ENCODE peak calls at places on chromosome 7, in five cellular contexts. N, S, C, F and T are unnamed samples. For H3K4me1, the result is how much of the 10 kb centered on the place peaks cover.

GRCh38 chr7:108581655-108582491 is 12.2 kb downstream of the DNAJB9 start:
- DNase-seq in N (no peak), S (no peak), C (no peak), F (no peak), T (no peak)

GRCh38 chr7:22216832-22217475 is 140.0 kb downstream of the RAPGEF5 start:
- DNase-seq in N (no peak), S (no peak), C (no peak), F (no peak), T (no peak)

GRCh38 chr7:105353752-105354328 is 34.9 kb downstream of the SRPK2 start:
- DNase-seq in N (peak), S (peak), C (no peak), F (peak), T (no peak)

GRCh38 chr7:101017099-101017777 is 2.6 kb upstream of the MUC17 start:
- DNase-seq in N (peak), S (peak), C (peak), F (peak), T (peak)

GRCh38 chr7:143334244-143334643 is 18.3 kb downstream of the CLCN1 start:
- DNase-seq in N (no peak), S (no peak), C (no peak), F (no peak), T (no peak)

GRCh38 chr7:101743241-101743994 is 74.0 kb upstream of the CUX1 start:
- DNase-seq in N (peak), S (peak), C (peak), F (no peak), T (peak)

GRCh38 chr7:37342170-37342569 is 106.5 kb downstream of the ELMO1 start:
- DNase-seq in N (no peak), S (no peak), C (no peak), F (no peak), T (no peak)

GRCh38 chr7:47420117-47420780 is 161.7 kb downstream of the TNS3 start:
- DNase-seq in N (no peak), S (no peak), C (no peak), F (no peak), T (no peak)

GRCh38 chr7:73308665-73309214 is at the start of gene NSUN5:
- DNase-seq in N (peak), S (peak), C (peak), F (peak), T (peak)

GRCh38 chr7:33423646-33424020 is 294.3 kb downstream of the BBS9 start:
- DNase-seq in N (no peak), S (no peak), C (no peak), F (no peak), T (no peak)

GRCh38 chr7:111836592-111836991 is 274.3 kb upstream of the IMMP2L start:
- DNase-seq in N (no peak), S (no peak), C (no peak), F (no peak), T (no peak)

GRCh38 chr7:130982651-130983050 is 248.6 kb upstream of the KLF14 start:
- DNase-seq in N (no peak), S (no peak), C (no peak), F (no peak), T (no peak)
- H3K4me1 ChIP-seq in N (half or more), S (under half), C (under half), F (half or more), T (under half)

GRCh38 chr7:156105337-156106106 is 293.3 kb upstream of the SHH start:
- DNase-seq in N (no peak), S (no peak), C (no peak), F (no peak), T (no peak)

GRCh38 chr7:156099085-156099484 is 286.8 kb upstream of the SHH start:
- DNase-seq in N (no peak), S (no peak), C (no peak), F (no peak), T (no peak)

GRCh38 chr7:156102267-156102666 is 290.0 kb upstream of the SHH start:
- DNase-seq in N (no peak), S (no peak), C (no peak), F (no peak), T (no peak)

GRCh38 chr7:156104501-156105336 is 292.5 kb upstream of the SHH start:
- DNase-seq in N (no peak), S (no peak), C (no peak), F (no peak), T (no peak)

DNA sequence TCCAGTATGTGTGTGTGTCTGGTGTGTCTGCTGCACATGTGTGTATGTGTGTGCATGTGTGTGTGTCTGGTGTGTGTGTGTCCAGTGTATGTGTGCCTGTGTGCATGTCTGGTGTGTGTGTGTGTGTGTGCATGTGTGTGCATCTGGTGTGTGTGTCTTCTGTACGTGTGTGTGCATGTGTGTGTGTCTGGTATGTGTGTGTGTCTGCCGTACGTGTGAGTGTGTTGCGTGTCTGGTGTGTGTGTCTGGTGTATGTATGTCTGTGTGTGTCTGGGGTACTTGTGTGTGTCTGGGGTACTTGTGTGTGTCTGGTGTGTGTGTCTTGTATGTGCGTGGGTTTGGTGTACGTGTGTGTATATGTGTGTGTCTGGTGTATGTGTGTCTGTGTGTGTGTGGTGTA is 289.1 kb upstream of the SHH start:
- DNase-seq in N (no peak), S (no peak), C (no peak), F (no peak), T (no peak)
- TF ChIP-seq CTCF in N (no peak), S (no peak), C (no peak), F (no peak), T (no peak)

GRCh38 chr7:81201188-81201587 is 282.3 kb upstream of the SEMA3C start:
- DNase-seq in N (no peak), S (no peak), C (no peak), F (no peak), T (no peak)
- H3K4me1 ChIP-seq in N (under half), S (under half), C (under half), F (under half), T (under half)

DNA sequence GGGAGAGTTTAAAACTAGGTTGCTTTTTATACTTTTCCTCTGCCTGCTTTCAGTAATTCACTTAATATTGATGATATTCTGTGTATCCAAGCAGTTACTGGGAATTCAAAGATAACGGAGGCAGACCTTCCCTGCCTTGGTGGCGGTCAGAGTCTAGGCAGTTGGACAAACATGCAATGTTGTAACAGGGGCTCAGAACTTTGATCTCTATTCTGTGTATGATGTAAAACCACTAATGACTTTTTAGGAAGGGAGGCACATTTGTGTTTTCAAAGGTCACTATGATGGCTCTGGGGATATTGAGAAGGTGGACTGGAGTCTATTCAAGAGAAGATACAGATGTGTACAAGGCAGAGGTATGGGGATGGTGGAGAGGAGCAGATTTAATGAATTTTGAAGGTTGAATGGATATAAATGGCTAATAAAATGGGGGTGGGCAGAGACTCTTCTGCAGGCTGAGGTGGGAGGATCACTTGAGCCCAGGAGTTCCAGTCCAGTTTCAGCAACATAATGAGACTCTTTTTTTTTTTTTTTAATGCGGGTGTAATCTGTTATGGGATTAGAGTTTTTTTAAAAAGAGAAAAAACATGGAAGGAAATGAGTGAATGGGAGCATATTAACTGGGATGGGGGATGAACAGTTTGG is 5.7 kb upstream of the PON2 start:
- DNase-seq in N (no peak), S (no peak), C (no peak), F (no peak), T (no peak)
- TF ChIP-seq CTCF in N (no peak), S (no peak), C (no peak), F (no peak), T (no peak)

GRCh38 chr7:1925973-1926907 is 256.2 kb downstream of the ELFN1 start:
- DNase-seq in N (peak), S (no peak), C (no peak), F (no peak), T (no peak)

GRCh38 chr7:1926908-1927306 is 256.8 kb downstream of the ELFN1 start:
- DNase-seq in N (no peak), S (no peak), C (no peak), F (no peak), T (no peak)

GRCh38 chr7:1927942-1928341 is 257.9 kb downstream of the ELFN1 start:
- DNase-seq in N (no peak), S (no peak), C (no peak), F (no peak), T (no peak)

GRCh38 chr7:1930381-1931065 is 260.4 kb downstream of the ELFN1 start:
- DNase-seq in N (no peak), S (no peak), C (no peak), F (no peak), T (no peak)

DNA sequence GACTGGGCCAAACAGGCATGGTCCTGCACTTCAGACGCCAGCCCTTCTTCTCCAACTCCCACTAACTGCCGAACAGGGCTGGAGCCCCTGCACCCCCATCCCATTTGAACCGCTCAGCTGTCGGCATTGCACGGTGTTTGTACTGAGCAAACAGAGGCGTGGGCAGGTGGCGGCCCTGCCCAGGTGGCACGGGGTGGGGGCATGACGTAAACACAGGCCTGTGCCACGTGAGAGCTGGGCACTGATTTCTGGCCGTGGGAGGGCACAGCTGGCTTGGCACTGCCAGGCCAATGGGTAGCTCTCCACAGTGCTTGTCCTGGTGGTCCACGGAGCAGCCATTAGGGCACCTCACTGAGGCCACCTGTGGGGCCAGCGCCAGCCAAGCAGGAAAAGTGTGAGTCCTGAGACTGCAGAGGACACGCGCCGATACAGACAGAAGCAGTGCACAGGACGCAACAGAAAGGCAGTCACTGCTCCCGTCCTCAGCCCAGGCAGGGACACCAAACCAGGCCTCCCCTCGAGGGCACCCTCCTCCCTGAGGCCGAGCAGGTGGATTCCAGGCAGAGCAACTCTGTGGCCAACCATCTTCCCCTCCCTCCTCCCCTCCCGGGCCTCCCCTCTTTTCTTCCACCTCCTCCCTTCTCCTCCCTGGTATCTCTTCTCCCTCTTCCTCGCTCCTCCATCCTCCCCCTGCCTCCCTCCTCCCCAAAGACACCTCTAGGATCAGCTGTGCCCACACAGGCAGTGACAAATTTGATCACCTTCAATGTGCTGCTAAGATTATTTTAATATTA is 258.7 kb downstream of the ELFN1 start:
- DNase-seq in N (no peak), S (peak), C (no peak), F (no peak), T (peak)
- H3K4me1 ChIP-seq in N (under half), S (under half), C (under half), F (under half), T (under half)

GRCh38 chr7:131544449-131545425 is 11.7 kb downstream of the PODXL start:
- DNase-seq in N (no peak), S (no peak), C (no peak), F (no peak), T (no peak)
- TF ChIP-seq CTCF in N (peak), S (no peak), C (no peak), F (no peak), T (no peak)

GRCh38 chr7:137953692-137954470 is 48.0 kb downstream of the CREB3L2 start:
- DNase-seq in N (no peak), S (no peak), C (no peak), F (no peak), T (no peak)

GRCh38 chr7:137954614-137955013 is 47.3 kb downstream of the CREB3L2 start:
- DNase-seq in N (no peak), S (no peak), C (no peak), F (no peak), T (no peak)

GRCh38 chr7:137956591-137956990 is 45.3 kb downstream of the CREB3L2 start:
- DNase-seq in N (no peak), S (no peak), C (no peak), F (no peak), T (no peak)

GRCh38 chr7:137957887-137958286 is 44.0 kb downstream of the CREB3L2 start:
- DNase-seq in N (no peak), S (no peak), C (no peak), F (peak), T (no peak)

DNA sequence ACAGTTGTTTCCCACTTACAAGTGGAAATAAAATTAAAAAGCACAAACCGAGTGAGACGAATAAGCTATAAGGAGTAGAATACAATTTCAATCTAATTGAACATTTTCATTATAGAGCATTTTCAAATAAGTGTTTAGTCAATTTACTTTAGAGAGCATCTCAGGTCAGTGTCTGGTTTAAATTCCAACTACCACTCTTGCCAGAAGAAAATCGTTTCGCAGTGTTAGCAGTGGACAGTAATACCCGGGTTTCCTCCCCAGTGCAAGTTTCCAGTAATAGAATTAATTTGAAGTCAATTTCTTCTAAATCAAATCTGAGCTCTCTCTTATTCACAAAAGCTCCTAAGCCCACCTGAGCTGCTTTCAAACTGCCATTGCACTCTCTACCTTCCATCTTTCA is 45.7 kb downstream of the CREB3L2 start:
- DNase-seq in N (no peak), S (no peak), C (no peak), F (no peak), T (no peak)
- H3K4me1 ChIP-seq in N (under half), S (under half), C (under half), F (under half), T (under half)

GRCh38 chr7:99275496-99275895 is 2.9 kb downstream of the MYH16 start:
- DNase-seq in N (no peak), S (no peak), C (no peak), F (no peak), T (no peak)
- TF ChIP-seq CTCF in N (no peak), S (no peak), C (no peak), F (no peak), T (no peak)

DNA sequence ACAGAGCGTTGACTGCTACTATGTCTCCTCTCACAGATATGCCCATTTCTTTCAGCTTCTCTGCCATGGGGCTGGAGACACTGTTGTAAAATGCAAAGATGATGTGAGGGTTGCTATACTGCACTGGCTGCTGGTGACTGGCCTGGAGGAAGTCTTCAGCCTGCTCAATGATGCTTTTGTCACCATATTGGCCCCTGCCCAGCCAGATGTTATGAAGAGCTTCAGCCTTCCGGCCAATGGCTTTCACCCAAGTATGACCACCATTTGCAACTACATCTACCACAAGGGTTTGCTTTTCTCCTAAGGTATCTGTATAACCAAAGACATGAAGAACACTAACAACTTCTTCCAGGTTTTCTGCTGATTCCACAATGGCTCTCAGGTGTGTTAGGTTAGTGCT is 1.6 kb downstream of the C7orf25 start:
- DNase-seq in N (no peak), S (no peak), C (no peak), F (no peak), T (no peak)
- H3K4me1 ChIP-seq in N (under half), S (under half), C (under half), F (under half), T (under half)